ENCODE peak calls at places on chromosome 20, in six cellular contexts. One of them, this sample, is unnamed.

GRCh38 chr20:62993856-62994494 is 12.8 kb downstream of the BHLHE23 start:
- DNase-seq in neural crest cell: no peak
- DNase-seq in Panc1: no peak
- DNase-seq in GM20000: no peak
- DNase-seq in AG04450: no peak
- DNase-seq in heart left ventricle: no peak
- DNase-seq in this sample: no peak

GRCh38 chr20:10861086-10861485 is 187.3 kb upstream of the JAG1 start:
- DNase-seq in GM20000: no peak
- DNase-seq in heart left ventricle: no peak
- DNase-seq in AG04450: peak
- DNase-seq in neural crest cell: no peak
- DNase-seq in Panc1: no peak
- DNase-seq in this sample: no peak

GRCh38 chr20:64044484-64045247 is 4.8 kb downstream of the SOX18 start:
- DNase-seq in heart left ventricle: peak
- DNase-seq in Panc1: no peak
- DNase-seq in neural crest cell: no peak
- DNase-seq in AG04450: no peak
- DNase-seq in GM20000: no peak
- DNase-seq in this sample: no peak

GRCh38 chr20:61643631-61644386 is 391.7 kb downstream of the CDH4 start:
- DNase-seq in AG04450: no peak
- DNase-seq in Panc1: no peak
- DNase-seq in heart left ventricle: no peak
- DNase-seq in neural crest cell: no peak
- DNase-seq in GM20000: no peak
- DNase-seq in this sample: no peak

GRCh38 chr20:24617757-24618450 is 148.5 kb downstream of the SYNDIG1 start:
- DNase-seq in GM20000: no peak
- DNase-seq in neural crest cell: no peak
- DNase-seq in heart left ventricle: no peak
- DNase-seq in Panc1: no peak
- DNase-seq in AG04450: no peak
- DNase-seq in this sample: no peak

GRCh38 chr20:50467618-50468373 is 42.4 kb upstream of the PTPN1 start:
- DNase-seq in GM20000: peak
- DNase-seq in Panc1: no peak
- DNase-seq in neural crest cell: peak
- DNase-seq in AG04450: no peak
- DNase-seq in heart left ventricle: no peak
- DNase-seq in this sample: no peak

GRCh38 chr20:57398231-57398821 is 7.1 kb downstream of the RBM38 start:
- DNase-seq in AG04450: no peak
- DNase-seq in neural crest cell: no peak
- DNase-seq in heart left ventricle: peak
- DNase-seq in Panc1: no peak
- DNase-seq in GM20000: peak
- DNase-seq in this sample: peak

GRCh38 chr20:4805663-4806449 is 84.1 kb downstream of the PRND start:
- DNase-seq in Panc1: no peak
- DNase-seq in GM20000: no peak
- DNase-seq in neural crest cell: no peak
- DNase-seq in AG04450: no peak
- DNase-seq in heart left ventricle: no peak
- DNase-seq in this sample: no peak

GRCh38 chr20:667351-668034 is 8.1 kb downstream of the SCRT2 start:
- DNase-seq in heart left ventricle: no peak
- DNase-seq in AG04450: no peak
- DNase-seq in Panc1: no peak
- DNase-seq in neural crest cell: peak
- DNase-seq in GM20000: peak
- DNase-seq in this sample: peak

GRCh38 chr20:17613328-17614175 is 43.7 kb downstream of the DSTN start:
- DNase-seq in AG04450: no peak
- DNase-seq in neural crest cell: no peak
- DNase-seq in heart left ventricle: no peak
- DNase-seq in Panc1: no peak
- DNase-seq in GM20000: no peak
- DNase-seq in this sample: peak

GRCh38 chr20:49989234-49990065 is 6.7 kb downstream of the SNAI1 start:
- DNase-seq in neural crest cell: peak
- DNase-seq in Panc1: no peak
- DNase-seq in heart left ventricle: peak
- DNase-seq in AG04450: peak
- DNase-seq in GM20000: no peak
- DNase-seq in this sample: no peak

GRCh38 chr20:20393207-20393606 is 25.3 kb downstream of the INSM1 start:
- DNase-seq in neural crest cell: no peak
- DNase-seq in GM20000: no peak
- DNase-seq in AG04450: peak
- DNase-seq in Panc1: no peak
- DNase-seq in heart left ventricle: no peak
- DNase-seq in this sample: no peak

GRCh38 chr20:3547906-3548305 is 77.1 kb downstream of the ATRN start:
- DNase-seq in AG04450: no peak
- DNase-seq in Panc1: no peak
- DNase-seq in heart left ventricle: no peak
- DNase-seq in GM20000: no peak
- DNase-seq in neural crest cell: no peak
- DNase-seq in this sample: no peak

GRCh38 chr20:54040528-54040927 is 29.9 kb downstream of the BCAS1 start:
- DNase-seq in heart left ventricle: no peak
- DNase-seq in Panc1: no peak
- DNase-seq in AG04450: no peak
- DNase-seq in neural crest cell: no peak
- DNase-seq in GM20000: no peak
- DNase-seq in this sample: no peak

GRCh38 chr20:59955131-59955796 is 3.0 kb upstream of the CDH26 start:
- DNase-seq in Panc1: no peak
- DNase-seq in heart left ventricle: no peak
- DNase-seq in AG04450: no peak
- DNase-seq in GM20000: no peak
- DNase-seq in neural crest cell: no peak
- DNase-seq in this sample: no peak

GRCh38 chr20:48238326-48238725 is 453.0 kb upstream of the SULF2 start:
- DNase-seq in heart left ventricle: no peak
- DNase-seq in AG04450: no peak
- DNase-seq in GM20000: no peak
- DNase-seq in Panc1: no peak
- DNase-seq in neural crest cell: no peak
- DNase-seq in this sample: no peak

GRCh38 chr20:36004045-36004444 is 35.7 kb downstream of the CNBD2 start:
- DNase-seq in Panc1: no peak
- DNase-seq in AG04450: no peak
- DNase-seq in heart left ventricle: no peak
- DNase-seq in GM20000: no peak
- DNase-seq in neural crest cell: no peak
- DNase-seq in this sample: no peak

GRCh38 chr20:1900321-1900791 is 5.1 kb downstream of the SIRPA start:
- DNase-seq in Panc1: peak
- DNase-seq in neural crest cell: peak
- DNase-seq in AG04450: peak
- DNase-seq in GM20000: peak
- DNase-seq in heart left ventricle: peak
- DNase-seq in this sample: no peak

GRCh38 chr20:1375515-1375914 is 17.3 kb downstream of the FKBP1A start:
- DNase-seq in heart left ventricle: no peak
- DNase-seq in neural crest cell: no peak
- DNase-seq in GM20000: no peak
- DNase-seq in Panc1: no peak
- DNase-seq in AG04450: peak
- DNase-seq in this sample: no peak

DNA sequence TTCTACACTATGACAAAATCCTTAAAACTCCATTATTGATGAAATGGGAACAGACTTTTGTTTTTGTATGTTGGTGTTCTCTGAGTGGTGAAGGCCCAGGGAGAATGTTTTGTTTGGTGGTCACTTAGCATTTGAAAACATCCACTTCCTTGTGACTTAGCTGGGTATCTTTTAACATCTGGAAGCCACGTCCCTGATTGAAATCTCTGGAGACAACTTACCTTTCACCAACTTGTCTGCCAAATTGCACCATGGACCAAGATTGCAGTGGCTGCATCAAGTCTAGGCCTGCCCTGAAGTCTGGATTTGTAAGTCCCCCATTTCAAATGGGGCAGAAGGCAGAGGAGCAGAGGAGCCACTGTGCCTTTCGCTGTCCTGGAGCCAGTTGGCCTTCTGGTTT is 534 bp upstream of the EFCAB8 start:
- DNase-seq in heart left ventricle: no peak
- DNase-seq in neural crest cell: no peak
- DNase-seq in AG04450: no peak
- DNase-seq in GM20000: no peak
- DNase-seq in Panc1: no peak
- DNase-seq in this sample: no peak
- TF ChIP-seq CTCF in heart left ventricle: no peak
- TF ChIP-seq CTCF in neural crest cell: no peak
- TF ChIP-seq CTCF in AG04450: no peak
- TF ChIP-seq CTCF in GM20000: no peak
- TF ChIP-seq CTCF in Panc1: no peak
- TF ChIP-seq CTCF in this sample: no peak

GRCh38 chr20:44477151-44477550 is 1.5 kb downstream of the TTPAL start:
- DNase-seq in GM20000: no peak
- DNase-seq in heart left ventricle: no peak
- DNase-seq in neural crest cell: no peak
- DNase-seq in AG04450: no peak
- DNase-seq in Panc1: no peak
- DNase-seq in this sample: no peak

GRCh38 chr20:44479643-44480042 is 4.0 kb downstream of the TTPAL start:
- DNase-seq in heart left ventricle: no peak
- DNase-seq in Panc1: no peak
- DNase-seq in neural crest cell: no peak
- DNase-seq in GM20000: no peak
- DNase-seq in AG04450: no peak
- DNase-seq in this sample: no peak

GRCh38 chr20:44478188-44478587 is 2.5 kb downstream of the TTPAL start:
- DNase-seq in neural crest cell: no peak
- DNase-seq in heart left ventricle: no peak
- DNase-seq in AG04450: no peak
- DNase-seq in Panc1: no peak
- DNase-seq in GM20000: no peak
- DNase-seq in this sample: no peak

GRCh38 chr20:44475372-44475693 is 341 bp upstream of the TTPAL start:
- DNase-seq in Panc1: no peak
- DNase-seq in GM20000: no peak
- DNase-seq in heart left ventricle: no peak
- DNase-seq in neural crest cell: no peak
- DNase-seq in AG04450: no peak
- DNase-seq in this sample: no peak

DNA sequence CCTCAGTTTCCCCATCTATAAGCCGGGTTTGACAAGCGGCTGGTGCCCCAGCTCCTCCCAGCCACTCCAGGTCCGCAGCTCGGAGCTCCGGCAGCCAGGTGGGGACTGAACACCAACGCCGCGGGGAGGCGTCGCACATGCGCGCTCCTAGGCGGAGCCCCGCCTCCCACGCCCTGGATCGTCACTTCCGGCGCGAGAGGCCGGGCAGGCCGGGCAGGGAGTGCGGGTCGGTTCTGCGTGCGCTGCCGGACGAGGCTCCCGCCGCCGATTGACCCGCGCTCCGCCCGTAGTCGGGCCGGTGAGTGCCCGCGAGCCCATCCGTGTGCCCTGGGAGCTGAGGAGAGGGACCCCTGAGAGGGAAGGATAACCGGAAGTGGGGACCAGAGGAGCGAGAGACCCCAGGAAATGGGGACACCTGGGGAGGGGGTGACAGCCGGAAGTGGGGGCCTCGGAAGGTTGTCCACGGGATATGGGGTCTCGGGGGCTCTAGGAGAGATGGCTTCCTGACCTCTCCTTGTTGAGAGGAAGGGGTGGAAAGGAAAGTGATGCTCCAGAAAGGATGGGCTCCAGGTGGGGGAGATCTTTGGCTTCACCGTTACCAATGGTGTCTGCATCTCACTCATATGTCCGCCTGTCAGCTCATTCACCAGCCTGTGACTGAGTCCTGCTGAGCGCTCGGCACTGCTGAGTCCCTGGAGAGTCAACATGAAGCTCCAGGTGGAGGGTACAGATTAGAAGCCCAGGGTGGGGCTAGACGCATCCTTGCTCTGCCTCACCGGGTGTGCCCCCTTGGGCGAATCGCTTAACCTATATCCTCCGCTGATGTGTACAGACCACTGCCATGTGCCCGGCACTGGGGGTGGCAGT is at the start of gene TTPAL:
- DNase-seq in AG04450: peak
- DNase-seq in Panc1: peak
- DNase-seq in neural crest cell: peak
- DNase-seq in heart left ventricle: peak
- DNase-seq in GM20000: peak
- DNase-seq in this sample: peak
- TF ChIP-seq CTCF in AG04450: peak
- TF ChIP-seq CTCF in Panc1: no peak
- TF ChIP-seq CTCF in neural crest cell: no peak
- TF ChIP-seq CTCF in heart left ventricle: peak
- TF ChIP-seq CTCF in GM20000: peak
- TF ChIP-seq CTCF in this sample: peak

DNA sequence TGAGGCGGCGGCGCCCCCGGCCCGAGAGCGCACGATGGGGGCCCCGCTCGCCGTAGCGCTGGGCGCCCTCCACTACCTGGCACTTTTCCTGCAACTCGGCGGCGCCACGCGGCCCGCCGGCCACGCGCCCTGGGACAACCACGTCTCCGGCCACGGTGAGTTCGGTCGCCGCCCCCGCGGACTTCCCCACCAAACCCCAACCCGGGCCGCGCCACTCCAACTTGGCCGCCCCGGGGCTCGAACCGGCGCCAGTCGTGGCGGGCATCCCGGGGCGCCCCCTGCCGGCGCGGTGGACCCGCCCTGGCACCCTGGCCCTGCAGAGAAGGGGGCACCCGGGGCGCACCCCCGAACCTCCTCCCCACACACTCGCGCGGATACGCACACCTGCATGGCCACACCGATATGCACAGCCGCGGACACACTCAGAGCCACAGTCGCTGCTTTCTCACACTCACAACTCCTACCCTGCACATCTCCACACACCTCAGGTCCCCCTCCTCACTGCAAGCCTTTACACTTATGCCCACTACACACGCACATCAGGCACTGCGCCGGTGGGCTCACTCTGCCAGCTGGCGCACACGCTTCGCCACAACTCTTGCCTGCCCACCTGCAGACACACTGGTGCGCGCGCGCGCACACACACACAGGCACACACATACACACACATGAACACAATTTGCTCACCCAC is 535 bp downstream of the VSTM2L start:
- DNase-seq in AG04450: no peak
- DNase-seq in GM20000: peak
- DNase-seq in heart left ventricle: no peak
- DNase-seq in neural crest cell: no peak
- DNase-seq in Panc1: no peak
- DNase-seq in this sample: no peak
- TF ChIP-seq CTCF in AG04450: peak
- TF ChIP-seq CTCF in GM20000: peak
- TF ChIP-seq CTCF in heart left ventricle: peak
- TF ChIP-seq CTCF in neural crest cell: peak
- TF ChIP-seq CTCF in Panc1: peak
- TF ChIP-seq CTCF in this sample: no peak

GRCh38 chr20:44271915-44272663 is 25.0 kb downstream of the GDAP1L1 start:
- DNase-seq in GM20000: no peak
- DNase-seq in AG04450: no peak
- DNase-seq in neural crest cell: no peak
- DNase-seq in heart left ventricle: no peak
- DNase-seq in Panc1: no peak
- DNase-seq in this sample: no peak
- TF ChIP-seq CTCF in GM20000: no peak
- TF ChIP-seq CTCF in AG04450: no peak
- TF ChIP-seq CTCF in neural crest cell: peak
- TF ChIP-seq CTCF in heart left ventricle: no peak
- TF ChIP-seq CTCF in Panc1: no peak
- TF ChIP-seq CTCF in this sample: no peak

This sample was measured in natural killer cell.